ENCODE peak calls at places on chromosome 6, in four cellular contexts. T is Caki2, X is tibial nerve, G is choroid plexus epithelial cell. F is an unnamed sample.

GRCh38 chr6:31920803-31921202 is 6.7 kb upstream of the C2 start:
- DNase-seq in T (no peak), X (no peak), G (no peak), F (no peak)

GRCh38 chr6:32604434-32604877 is 14.8 kb upstream of the HLA-DRB1 start:
- DNase-seq in T (peak), X (no peak), G (peak), F (no peak)

GRCh38 chr6:26126394-26127221 is 39.4 kb downstream of the HFE start:
- DNase-seq in T (no peak), X (no peak), G (peak), F (peak)

GRCh38 chr6:4281341-4282293 is 146.2 kb upstream of the ECI2 start:
- DNase-seq in T (no peak), X (no peak), G (peak), F (peak)

GRCh38 chr6:154447929-154448328 is 62.6 kb downstream of the CNKSR3 start:
- DNase-seq in T (no peak), X (no peak), G (peak), F (no peak)

GRCh38 chr6:34240329-34241248 is 3.9 kb downstream of the HMGA1 start:
- DNase-seq in T (no peak), X (no peak), G (no peak), F (no peak)

GRCh38 chr6:113194090-113194489 is 663.1 kb upstream of the MARCKS start:
- DNase-seq in T (no peak), X (no peak), G (no peak), F (no peak)

GRCh38 chr6:142300758-142301251 is 1.0 kb upstream of the ADGRG6 start:
- DNase-seq in T (peak), X (peak), G (peak), F (peak)

GRCh38 chr6:130240232-130240631 is 17.5 kb upstream of the SAMD3 start:
- DNase-seq in T (no peak), X (no peak), G (peak), F (no peak)

GRCh38 chr6:11999245-11999644 is 12.9 kb upstream of the HIVEP1 start:
- DNase-seq in T (no peak), X (no peak), G (peak), F (no peak)

GRCh38 chr6:139984317-139984716 is 609.9 kb upstream of the CITED2 start:
- DNase-seq in T (no peak), X (no peak), G (no peak), F (no peak)

GRCh38 chr6:139230421-139230840 is 61.4 kb downstream of the TXLNB start:
- DNase-seq in T (no peak), X (peak), G (peak), F (no peak)

GRCh38 chr6:163837681-163838431 is 423.3 kb downstream of the QKI start:
- DNase-seq in T (no peak), X (no peak), G (peak), F (no peak)

GRCh38 chr6:14792118-14792955 is 453.5 kb upstream of the JARID2 start:
- DNase-seq in T (no peak), X (no peak), G (no peak), F (no peak)

GRCh38 chr6:155077784-155078183 is 82.7 kb downstream of the TIAM2 start:
- DNase-seq in T (peak), X (no peak), G (no peak), F (no peak)

GRCh38 chr6:132483779-132484679 is 28.9 kb downstream of the STX7 start:
- DNase-seq in T (peak), X (peak), G (peak), F (peak)

GRCh38 chr6:107128175-107128574 is 12.9 kb upstream of the BEND3 start:
- DNase-seq in T (no peak), X (no peak), G (peak), F (no peak)

GRCh38 chr6:52216932-52217331 is 27.4 kb downstream of the IL17F start:
- DNase-seq in T (no peak), X (no peak), G (no peak), F (no peak)

GRCh38 chr6:154995241-154996162 is at the start of gene TIAM2:
- DNase-seq in T (peak), X (no peak), G (no peak), F (peak)

GRCh38 chr6:3221579-3221978 is 5.9 kb downstream of the TUBB2B start:
- DNase-seq in T (no peak), X (no peak), G (no peak), F (no peak)

GRCh38 chr6:109187399-109188114 is 92.2 kb downstream of the CEP57L1 start:
- DNase-seq in T (peak), X (peak), G (peak), F (peak)

GRCh38 chr6:158818008-158818579 is 1.1 kb downstream of the EZR start:
- DNase-seq in T (peak), X (peak), G (peak), F (peak)

GRCh38 chr6:161161889-161162624 is 111.8 kb downstream of the AGPAT4 start:
- DNase-seq in T (no peak), X (no peak), G (peak), F (peak)

GRCh38 chr6:53359843-53360834 is 11.4 kb upstream of the ELOVL5 start:
- DNase-seq in T (no peak), X (no peak), G (peak), F (no peak)

GRCh38 chr6:117404548-117404947 is 21.2 kb downstream of the ROS1 start:
- DNase-seq in T (peak), X (no peak), G (peak), F (peak)

GRCh38 chr6:125114248-125114858 is 39.2 kb upstream of the TPD52L1 start:
- DNase-seq in T (no peak), X (peak), G (peak), F (peak)

GRCh38 chr6:132819405-132820145 is 5.2 kb downstream of the RPS12 start:
- DNase-seq in T (peak), X (no peak), G (no peak), F (no peak)

GRCh38 chr6:42417641-42418112 is 34.0 kb downstream of the TRERF1 start:
- DNase-seq in T (no peak), X (no peak), G (no peak), F (no peak)

F was measured in Calu3.